ENCODE peak calls at places on chromosomes 13 and 19, in five cellular contexts. C, V, M, I and B are unnamed samples.

GRCh38 chr19:32933571-32933970 is 38.2 kb downstream of the CEP89 start:
- DNase-seq in C (no peak), V (no peak), M (no peak), I (no peak), B (no peak)

GRCh38 chr19:11380653-11381534 is 3.2 kb downstream of the EPOR start:
- DNase-seq in C (peak; percentile 98), V (peak; percentile 88), M (peak; percentile 97), I (peak; percentile 95), B (peak; percentile 88)

GRCh38 chr19:40921005-40921897 is 39.2 kb upstream of the CYP2A7 start:
- DNase-seq in C (no peak), V (no peak), M (peak; percentile 74), I (peak; percentile 65), B (peak; percentile 87)

GRCh38 chr19:22427587-22428298 is 5.6 kb upstream of the ZNF98 start:
- DNase-seq in C (no peak), V (no peak), M (no peak), I (no peak), B (no peak)

GRCh38 chr19:45444318-45445041 is 20.8 kb upstream of the ERCC1 start:
- DNase-seq in C (peak; percentile 87), V (peak; percentile 57), M (no peak), I (peak; percentile 95), B (no peak)

GRCh38 chr13:61192826-61193225 is 222.8 kb downstream of the PCDH20 start:
- DNase-seq in C (no peak), V (no peak), M (no peak), I (no peak), B (no peak)

GRCh38 chr13:93765811-93766210 is 539.2 kb downstream of the GPC6 start:
- DNase-seq in C (no peak), V (no peak), M (no peak), I (no peak), B (no peak)

GRCh38 chr19:27890206-27890605 is 1322.7 kb downstream of the UQCRFS1 start:
- DNase-seq in C (no peak), V (no peak), M (no peak), I (no peak), B (no peak)

GRCh38 chr13:99386911-99387788 is 80.0 kb upstream of the GPR183 start:
- DNase-seq in C (peak; percentile 86), V (peak; percentile 86), M (peak; percentile 12), I (peak; percentile 46), B (peak; percentile 32)

GRCh38 chr19:2511570-2511969 is 35.6 kb downstream of the GADD45B start:
- DNase-seq in C (no peak), V (no peak), M (no peak), I (no peak), B (no peak)

GRCh38 chr19:43306097-43306496 is 36.8 kb upstream of the PSG9 start:
- DNase-seq in C (no peak), V (no peak), M (no peak), I (no peak), B (no peak)

GRCh38 chr13:84870190-84870589 is 929.0 kb downstream of the SLITRK6 start:
- DNase-seq in C (no peak), V (no peak), M (no peak), I (no peak), B (no peak)

GRCh38 chr13:28099396-28100148 is 804 bp downstream of the FLT3 start:
- DNase-seq in C (no peak), V (no peak), M (no peak), I (no peak), B (no peak)

GRCh38 chr13:85080726-85081125 is 718.5 kb downstream of the SLITRK6 start:
- DNase-seq in C (no peak), V (no peak), M (no peak), I (no peak), B (no peak)

GRCh38 chr19:47310323-47310722 is 662 bp downstream of the C5AR1 start:
- DNase-seq in C (no peak), V (no peak), M (no peak), I (no peak), B (no peak)

GRCh38 chr19:294341-294818 is 3.2 kb upstream of the PLPP2 start:
- DNase-seq in C (no peak), V (no peak), M (no peak), I (peak; percentile 25), B (no peak)

GRCh38 chr19:33432408-33433170 is 59.1 kb downstream of the CEBPG start:
- DNase-seq in C (no peak), V (no peak), M (no peak), I (no peak), B (no peak)

GRCh38 chr19:55034751-55035150 is 3.3 kb downstream of the GP6 start:
- DNase-seq in C (no peak), V (no peak), M (no peak), I (no peak), B (no peak)

GRCh38 chr19:58509731-58510083 is 2.1 kb downstream of the SLC27A5 start:
- DNase-seq in C (no peak), V (no peak), M (no peak), I (no peak), B (no peak)

GRCh38 chr19:46787331-46788100 is 878 bp downstream of the SLC1A5 start:
- DNase-seq in C (peak; percentile 54), V (peak; percentile 26), M (no peak), I (peak; percentile 55), B (no peak)

GRCh38 chr19:2695288-2695866 is 7.1 kb downstream of the GNG7 start:
- DNase-seq in C (no peak), V (no peak), M (no peak), I (no peak), B (no peak)

GRCh38 chr13:42967660-42968059 is 24.4 kb downstream of the EPSTI1 start:
- DNase-seq in C (no peak), V (no peak), M (no peak), I (peak; percentile 29), B (no peak)

GRCh38 chr13:29493796-29494195 is 101.7 kb downstream of the SLC7A1 start:
- DNase-seq in C (no peak), V (no peak), M (no peak), I (no peak), B (no peak)

GRCh38 chr13:31742102-31742695 is 2.9 kb downstream of the RXFP2 start:
- DNase-seq in C (peak; percentile 55), V (peak; percentile 31), M (peak; percentile 40), I (peak; percentile 68), B (peak; percentile 22)

GRCh38 chr13:101085551-101085950 is 330.8 kb downstream of the NALCN start:
- DNase-seq in C (no peak), V (no peak), M (no peak), I (no peak), B (no peak)

GRCh38 chr19:35249848-35250711 is 1.3 kb downstream of the LSR start:
- DNase-seq in C (no peak), V (no peak), M (no peak), I (no peak), B (no peak)

GRCh38 chr13:105611424-105611823 is 924.0 kb downstream of the EFNB2 start:
- DNase-seq in C (no peak), V (no peak), M (no peak), I (no peak), B (no peak)

GRCh38 chr13:44404261-44405139 is 30.9 kb downstream of the SERP2 start:
- DNase-seq in C (no peak), V (no peak), M (no peak), I (peak; percentile 50), B (no peak)

GRCh38 chr19:39223703-39224279 is 19.7 kb upstream of the SYCN start:
- DNase-seq in C (no peak), V (no peak), M (no peak), I (no peak), B (no peak)

GRCh38 chr13:66405908-66406802 is 824.0 kb downstream of the PCDH9 start:
- DNase-seq in C (no peak), V (no peak), M (no peak), I (no peak), B (peak; percentile 38)

GRCh38 chr13:114119196-114119595 is 13.2 kb downstream of the RASA3 start:
- DNase-seq in C (no peak), V (no peak), M (no peak), I (no peak), B (no peak)